ENCODE peak calls at places on chromosomes 1 and 21, in five cellular contexts. M is neural progenitor cell; R is upper lobe of right lung; T is adipocyte; H is effector memory CD4-positive, alpha-beta T cell. V is an unnamed sample. For H3K9me3, the result is how much of the 10 kb centered on the place peaks cover.

GRCh38 chr1:6970256-6970655 is 185.0 kb downstream of the CAMTA1 start:
- DNase-seq in T (no peak), R (no peak), H (no peak), M (no peak), V (no peak)

GRCh38 chr1:205230965-205231364 is 3.2 kb downstream of the TMCC2 start:
- DNase-seq in H (no peak), M (no peak), R (peak), T (no peak), V (no peak)

GRCh38 chr1:2624735-2625300 is 8.0 kb downstream of the MMEL1 start:
- DNase-seq in R (peak), T (no peak), H (no peak), M (no peak), V (no peak)

GRCh38 chr1:9149837-9150581 is 21.1 kb upstream of the GPR157 start:
- DNase-seq in M (no peak), H (no peak), R (peak), T (no peak), V (no peak)

GRCh38 chr1:111717450-111717849 is 21.7 kb downstream of the INKA2 start:
- DNase-seq in M (no peak), R (no peak), H (no peak), T (no peak), V (no peak)

GRCh38 chr1:19585507-19585906 is 58.6 kb upstream of the NBL1 start:
- DNase-seq in H (no peak), T (no peak), M (no peak), R (no peak), V (no peak)

GRCh38 chr1:36512842-36513241 is 30.1 kb upstream of the CSF3R start:
- DNase-seq in H (no peak), T (no peak), M (no peak), R (no peak), V (no peak)

GRCh38 chr1:77542784-77543183 is 139.7 kb downstream of the ZZZ3 start:
- DNase-seq in M (no peak), H (no peak), R (no peak), T (peak), V (no peak)

GRCh38 chr1:168613689-168614655 is 37.6 kb downstream of the XCL1 start:
- DNase-seq in H (no peak), R (no peak), M (peak), T (no peak), V (no peak)

GRCh38 chr1:21318714-21319159 is 28.5 kb upstream of the ECE1 start:
- DNase-seq in R (peak), H (no peak), T (no peak), M (no peak), V (no peak)

GRCh38 chr1:153565529-153566374 is at the start of gene S100A2:
- DNase-seq in M (no peak), H (no peak), T (peak), R (peak), V (no peak)

GRCh38 chr1:147171399-147172167 is 687 bp downstream of the PRKAB2 start:
- DNase-seq in H (no peak), R (no peak), M (peak), T (peak), V (no peak)

GRCh38 chr1:222404710-222405109 is 143.2 kb downstream of the HHIPL2 start:
- DNase-seq in T (no peak), H (no peak), R (no peak), M (no peak), V (no peak)

GRCh38 chr1:174942547-174943255 is 57.0 kb upstream of the CACYBP start:
- DNase-seq in M (no peak), T (peak), H (no peak), R (no peak), V (no peak)

GRCh38 chr21:17921579-17922530 is 102.7 kb upstream of the C21orf91 start:
- DNase-seq in M (no peak), H (no peak), R (no peak), T (peak), V (no peak)

GRCh38 chr21:36491191-36491916 is 11.4 kb upstream of the CLDN14 start:
- DNase-seq in R (no peak), T (peak), H (no peak), M (peak), V (no peak)

GRCh38 chr1:40825430-40825778 is 36.8 kb downstream of the CITED4 start:
- DNase-seq in M (no peak), T (no peak), R (no peak), H (no peak), V (no peak)

GRCh38 chr1:203440780-203441179 is 34.8 kb upstream of the PRELP start:
- DNase-seq in H (no peak), R (peak), T (peak), M (peak), V (no peak)

GRCh38 chr1:13228343-13228781 is 2.4 kb upstream of the PRAMEF18 start:
- DNase-seq in M (no peak), H (no peak), T (no peak), R (peak), V (no peak)
- H3K9me3 ChIP-seq in M (under half), H (under half), T (under half), R (under half), V (under half)

DNA sequence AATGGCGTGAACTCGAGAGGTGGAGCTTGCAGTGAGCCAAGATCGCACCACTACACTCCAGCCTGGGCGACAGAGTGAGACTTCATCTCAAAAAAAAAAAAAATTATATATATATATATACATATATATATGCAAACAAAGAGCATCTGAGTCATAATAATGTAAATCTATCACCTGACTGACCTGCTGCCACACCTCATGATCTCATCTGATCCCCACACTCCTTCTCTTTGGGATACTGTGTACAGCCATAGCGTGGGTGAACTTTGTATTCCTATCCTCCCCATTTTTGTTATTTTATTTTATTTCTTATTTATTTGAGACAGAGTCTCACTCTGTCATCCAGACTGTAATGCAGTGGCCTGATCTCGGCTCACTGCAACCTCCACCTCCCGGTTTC is 2.6 kb upstream of the HDAC1 start:
- DNase-seq in M (no peak), H (no peak), T (no peak), R (no peak), V (no peak)
- H3K9me3 ChIP-seq in M (under half), H (under half), T (under half), R (under half), V (under half)

GRCh38 chr21:45586289-45586858 is 44.1 kb upstream of the SLC19A1 start:
- DNase-seq in H (no peak), M (no peak), R (no peak), T (no peak), V (no peak)
- H3K9me3 ChIP-seq in H (under half), M (under half), R (under half), T (half or more), V (under half)

GRCh38 chr21:25465263-25465662 is 142.0 kb downstream of the MRPL39 start:
- DNase-seq in H (no peak), R (no peak), T (no peak), M (no peak), V (no peak)
- H3K9me3 ChIP-seq in H (under half), R (under half), T (under half), M (under half), V (under half)

GRCh38 chr1:26730695-26731094 is 34.9 kb downstream of the ARID1A start:
- DNase-seq in M (no peak), H (no peak), R (no peak), T (no peak), V (no peak)

GRCh38 chr1:26729633-26730032 is 33.8 kb downstream of the ARID1A start:
- DNase-seq in R (no peak), H (no peak), T (no peak), M (no peak), V (no peak)

GRCh38 chr1:26733392-26733791 is 37.6 kb downstream of the ARID1A start:
- DNase-seq in M (no peak), R (no peak), H (no peak), T (no peak), V (no peak)

GRCh38 chr1:26733982-26734381 is 38.2 kb downstream of the ARID1A start:
- DNase-seq in T (peak), R (no peak), H (no peak), M (no peak), V (no peak)

GRCh38 chr1:26731233-26731902 is 35.6 kb downstream of the ARID1A start:
- DNase-seq in H (no peak), R (no peak), T (no peak), M (no peak), V (no peak)
- H3K9me3 ChIP-seq in H (under half), R (under half), T (under half), M (under half), V (under half)

DNA sequence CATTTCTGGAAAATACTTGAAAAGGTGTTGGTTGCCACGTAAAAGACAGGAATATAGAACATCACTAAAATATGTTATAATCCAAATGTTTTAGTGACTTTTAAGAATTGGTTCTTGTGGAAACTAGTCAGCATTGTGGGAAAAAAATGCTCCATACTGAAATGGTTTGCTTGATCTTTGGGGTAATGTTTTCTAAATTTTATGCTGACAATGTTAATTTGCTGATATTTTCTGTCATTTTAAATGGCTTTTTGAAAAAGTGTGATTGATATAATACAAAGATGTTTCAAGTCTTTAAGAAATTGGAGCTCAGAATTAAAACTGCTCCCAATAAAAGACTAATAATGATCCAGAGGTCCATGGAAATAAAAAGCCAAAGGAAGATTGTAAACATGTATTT is 610.9 kb downstream of the ADGRL2 start:
- DNase-seq in R (no peak), M (no peak), T (no peak), H (no peak), V (no peak)
- H3K9me3 ChIP-seq in R (under half), M (under half), T (under half), H (under half), V (under half)